ENCODE peak calls at places on chromosome 9, in four cellular contexts. J is HCT116, C is A549, M is sigmoid colon. E is an unnamed sample.

GRCh38 chr9:74795803-74796202 is 91.9 kb downstream of the TRPM6 start:
- DNase-seq in M (no peak), J (no peak), C (no peak), E (no peak)

GRCh38 chr9:135536166-135536565 is 9.8 kb upstream of the OBP2A start:
- DNase-seq in C (no peak), M (no peak), J (no peak), E (no peak)

GRCh38 chr9:121692606-121693505 is 41.4 kb downstream of the DAB2IP start:
- DNase-seq in J (peak), C (peak), M (no peak), E (no peak)

GRCh38 chr9:26077860-26078259 is 399.6 kb upstream of the TUSC1 start:
- DNase-seq in C (no peak), M (peak), J (no peak), E (no peak)

GRCh38 chr9:115395511-115396021 is 277.6 kb upstream of the TNC start:
- DNase-seq in C (no peak), J (no peak), M (no peak), E (no peak)

GRCh38 chr9:112527959-112528358 is 41.3 kb downstream of the KIAA1958 start:
- DNase-seq in J (no peak), M (no peak), C (no peak), E (no peak)

GRCh38 chr9:2567922-2568321 is 53.7 kb upstream of the VLDLR start:
- DNase-seq in J (no peak), M (no peak), C (peak), E (no peak)

GRCh38 chr9:696332-697090 is 145.0 kb upstream of the DMRT1 start:
- DNase-seq in J (no peak), C (peak), M (peak), E (no peak)

GRCh38 chr9:82447343-82447742 is 458.8 kb downstream of the SPATA31D1 start:
- DNase-seq in J (no peak), C (no peak), M (no peak), E (no peak)

GRCh38 chr9:36320457-36320856 is 62.2 kb upstream of the GNE start:
- DNase-seq in C (peak), M (no peak), J (no peak), E (no peak)

GRCh38 chr9:134252084-134252830 is 74.0 kb upstream of the RXRA start:
- DNase-seq in C (no peak), M (no peak), J (no peak), E (no peak)

GRCh38 chr9:89400398-89401116 is 82.3 kb downstream of the SECISBP2 start:
- DNase-seq in M (no peak), J (no peak), C (no peak), E (no peak)

GRCh38 chr9:27117489-27118135 is 8.6 kb downstream of the TEK start:
- DNase-seq in M (peak), C (peak), J (no peak), E (no peak)

GRCh38 chr9:109868722-109869121 is 88.7 kb downstream of the PALM2AKAP2 start:
- DNase-seq in J (no peak), C (no peak), M (no peak), E (no peak)

GRCh38 chr9:129939426-129939825 is 103.6 kb downstream of the FNBP1 start:
- DNase-seq in M (no peak), C (no peak), J (no peak), E (no peak)

GRCh38 chr9:120402741-120403542 is 177.0 kb downstream of the CDK5RAP2 start:
- DNase-seq in M (peak), J (peak), C (peak), E (peak)

GRCh38 chr9:89427621-89428221 is 70.2 kb downstream of the SEMA4D start:
- DNase-seq in M (no peak), C (no peak), J (no peak), E (no peak)

GRCh38 chr9:135230817-135231520 is 143.5 kb downstream of the OLFM1 start:
- DNase-seq in C (no peak), M (peak), J (no peak), E (no peak)

GRCh38 chr9:82367929-82368328 is 379.4 kb downstream of the SPATA31D1 start:
- DNase-seq in M (no peak), J (no peak), C (no peak), E (no peak)

GRCh38 chr9:74910036-74910435 is 22.3 kb upstream of the TRPM6 start:
- DNase-seq in C (no peak), M (no peak), J (no peak), E (no peak)

GRCh38 chr9:124477211-124478013 is 27.2 kb downstream of the ADGRD2 start:
- DNase-seq in M (no peak), C (peak), J (no peak), E (no peak)

GRCh38 chr9:71249729-71250317 is 128.4 kb upstream of the TRPM3 start:
- DNase-seq in C (peak), M (no peak), J (peak), E (peak)

GRCh38 chr9:20512106-20512505 is 110.2 kb downstream of the MLLT3 start:
- DNase-seq in M (no peak), C (peak), J (no peak), E (no peak)

GRCh38 chr9:123616707-123617106 is 260.7 kb downstream of the CRB2 start:
- DNase-seq in C (no peak), J (no peak), M (no peak), E (no peak)

GRCh38 chr9:20722221-20722620 is 38.2 kb downstream of the FOCAD start:
- DNase-seq in J (no peak), M (no peak), C (no peak), E (no peak)

GRCh38 chr9:109315889-109316640 is 4.8 kb downstream of the EPB41L4B start:
- DNase-seq in C (peak), J (peak), M (no peak), E (no peak)

GRCh38 chr9:126126807-126127206 is 199.8 kb upstream of the MVB12B start:
- DNase-seq in M (no peak), C (no peak), J (no peak), E (no peak)

GRCh38 chr9:136808075-136808780 is 480 bp downstream of the RABL6 start:
- DNase-seq in M (no peak), C (no peak), J (no peak), E (peak)

GRCh38 chr9:74887041-74887980 is at the start of gene TRPM6:
- DNase-seq in M (peak), C (peak), J (peak), E (peak)

GRCh38 chr9:18626046-18626698 is 152.2 kb downstream of the ADAMTSL1 start:
- DNase-seq in C (no peak), J (no peak), M (no peak), E (no peak)

GRCh38 chr9:136052991-136053756 is 41.9 kb downstream of the NACC2 start:
- DNase-seq in C (no peak), J (no peak), M (peak), E (no peak)

GRCh38 chr9:73951147-73951546 is 546.0 kb upstream of the RORB start:
- DNase-seq in C (no peak), J (no peak), M (no peak), E (no peak)

GRCh38 chr9:129102791-129103594 is 7.6 kb downstream of the CRAT start:
- DNase-seq in C (peak), M (no peak), J (peak), E (peak)

GRCh38 chr9:93826209-93826608 is 128.9 kb downstream of the BARX1 start:
- DNase-seq in J (no peak), M (no peak), C (peak), E (no peak)

GRCh38 chr9:37963936-37964739 is 60.2 kb upstream of the SLC25A51 start:
- DNase-seq in C (peak), J (no peak), M (no peak), E (no peak)
- TF ChIP-seq POLR2A in C (no peak), J (no peak), M (no peak), E (no peak)

DNA sequence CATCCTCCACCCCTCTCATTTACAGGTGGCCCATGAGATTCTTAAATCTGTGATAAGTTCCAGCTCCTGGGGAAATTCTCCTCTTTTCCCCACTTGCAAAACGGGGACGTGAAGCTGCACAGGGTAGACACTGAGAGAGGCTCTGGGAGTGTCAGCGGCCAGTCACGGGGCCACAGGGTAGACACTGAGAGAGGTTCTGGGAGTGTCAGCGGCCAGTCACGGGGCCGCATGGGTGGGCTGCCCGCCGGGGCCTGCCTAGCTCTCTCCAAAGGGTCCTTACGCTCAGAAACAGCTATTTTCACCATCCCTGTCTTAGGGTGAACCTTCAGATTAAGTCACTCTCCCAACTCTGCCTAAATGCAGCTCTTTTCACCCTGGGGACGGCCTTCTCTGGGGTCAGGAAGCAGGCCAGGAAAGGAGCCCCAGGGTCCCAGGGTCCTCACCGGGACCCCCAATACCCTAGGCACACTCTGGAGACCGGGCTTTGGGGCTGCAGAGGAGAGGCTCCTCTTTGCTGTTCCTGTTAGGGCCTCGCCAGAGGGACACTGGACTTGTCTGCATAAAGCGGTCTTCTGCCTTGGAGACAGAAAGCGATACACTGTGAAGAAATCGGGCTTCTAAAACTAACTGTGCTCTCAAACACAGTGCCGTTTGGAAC is 1.5 kb downstream of the FAM78A start:
- DNase-seq in M (no peak), J (no peak), C (no peak), E (peak)
- TF ChIP-seq POLR2A in M (no peak), J (no peak), C (no peak), E (peak)

GRCh38 chr9:4680178-4680535 is 788 bp downstream of the CDC37L1 start:
- DNase-seq in M (no peak), C (no peak), J (no peak), E (peak)

GRCh38 chr9:4679268-4680177 is at the start of gene CDC37L1:
- DNase-seq in M (peak), C (peak), J (peak), E (peak)

GRCh38 chr9:4677392-4677791 is 2.0 kb upstream of the CDC37L1 start:
- DNase-seq in C (no peak), J (no peak), M (no peak), E (no peak)

GRCh38 chr9:4680750-4681149 is 1.4 kb downstream of the CDC37L1 start:
- DNase-seq in C (no peak), J (no peak), M (no peak), E (peak)

GRCh38 chr9:4678679-4679267 is 596 bp upstream of the CDC37L1 start:
- DNase-seq in C (peak), J (no peak), M (no peak), E (peak)
- TF ChIP-seq POLR2A in C (no peak), J (no peak), M (no peak), E (no peak)

DNA sequence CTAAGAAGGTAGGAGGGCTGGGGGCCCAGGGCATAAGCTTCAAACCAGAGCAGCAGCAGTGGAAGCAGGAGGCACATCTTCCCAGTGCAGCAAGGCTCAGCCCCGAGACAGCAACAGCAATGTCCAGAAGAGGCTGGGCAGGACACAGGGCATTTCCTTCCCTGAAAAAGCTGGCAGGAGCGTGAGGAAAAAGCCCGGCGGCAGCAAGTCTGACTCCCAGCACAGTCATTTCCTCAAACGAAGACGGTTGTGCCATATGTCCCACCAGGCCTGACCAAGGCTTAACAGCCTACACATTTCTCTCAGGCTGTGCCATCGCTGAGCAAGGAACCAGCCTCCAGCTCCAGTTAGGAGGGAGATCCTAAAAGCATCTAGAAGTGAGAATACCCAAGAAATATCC is 74.5 kb downstream of the APTX start:
- DNase-seq in M (no peak), C (no peak), J (no peak), E (no peak)
- TF ChIP-seq POLR2A in M (no peak), C (no peak), J (no peak), E (no peak)

DNA sequence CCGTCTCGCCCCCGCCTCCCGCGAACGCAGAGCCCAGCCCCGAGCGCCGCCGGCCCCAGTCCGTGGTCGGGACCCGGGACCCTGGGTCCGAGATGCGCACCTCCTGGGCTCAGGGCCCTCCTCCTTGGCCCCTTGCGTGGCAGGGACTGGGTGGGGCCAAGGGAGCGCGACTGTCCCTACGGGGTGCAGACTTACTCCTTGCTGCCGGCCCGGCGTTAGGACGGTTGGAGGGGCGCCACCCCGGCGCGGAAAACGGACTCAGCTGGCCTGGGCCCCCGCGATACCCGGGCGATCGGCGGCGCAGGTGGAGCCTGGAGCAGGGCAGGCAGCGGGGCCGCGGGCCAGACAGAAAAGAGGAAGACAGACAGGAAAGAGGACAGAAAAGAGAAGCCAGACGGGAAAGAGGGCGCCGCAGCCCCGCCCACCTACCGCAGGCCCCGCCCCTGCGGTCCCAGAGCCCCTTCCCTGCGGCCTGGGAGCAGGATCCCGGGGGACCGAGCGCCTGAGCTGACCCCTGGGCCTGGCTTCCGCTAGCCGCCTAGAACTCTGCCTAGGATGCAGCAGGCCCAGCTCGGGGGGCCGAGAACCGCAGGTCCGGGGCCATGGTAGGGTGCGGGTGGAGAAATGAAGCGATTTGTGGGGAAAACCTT is at the start of gene GBGT1:
- DNase-seq in C (no peak), M (peak), J (no peak), E (peak)
- TF ChIP-seq POLR2A in C (no peak), M (no peak), J (no peak), E (peak)

DNA sequence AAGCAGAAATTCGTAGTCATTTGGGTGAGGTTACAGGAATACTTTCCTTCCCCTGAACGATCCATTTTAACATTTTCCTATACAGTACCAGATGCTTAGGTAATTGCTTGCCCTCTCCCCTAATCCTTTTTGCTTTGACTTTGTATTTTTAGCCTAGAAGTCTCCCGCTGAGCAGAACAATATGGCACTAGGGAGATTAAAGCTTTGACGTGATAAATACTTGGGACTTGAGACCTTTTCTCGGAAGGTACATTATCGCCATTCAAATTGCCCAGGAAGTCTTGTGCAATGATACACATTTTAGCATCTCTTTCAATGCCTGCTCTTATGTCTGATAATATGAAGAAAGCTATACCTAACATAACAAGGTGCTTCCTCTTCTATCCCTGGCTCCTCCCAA is 22.9 kb upstream of the SPATA31C2 start:
- DNase-seq in C (no peak), M (no peak), J (no peak), E (no peak)
- TF ChIP-seq POLR2A in C (no peak), M (no peak), J (no peak), E (no peak)

GRCh38 chr9:127869310-127870152 is 7.9 kb downstream of the AK1 start:
- DNase-seq in J (peak), M (peak), C (peak), E (peak)
- TF ChIP-seq POLR2A in J (no peak), M (no peak), C (no peak), E (no peak)

DNA sequence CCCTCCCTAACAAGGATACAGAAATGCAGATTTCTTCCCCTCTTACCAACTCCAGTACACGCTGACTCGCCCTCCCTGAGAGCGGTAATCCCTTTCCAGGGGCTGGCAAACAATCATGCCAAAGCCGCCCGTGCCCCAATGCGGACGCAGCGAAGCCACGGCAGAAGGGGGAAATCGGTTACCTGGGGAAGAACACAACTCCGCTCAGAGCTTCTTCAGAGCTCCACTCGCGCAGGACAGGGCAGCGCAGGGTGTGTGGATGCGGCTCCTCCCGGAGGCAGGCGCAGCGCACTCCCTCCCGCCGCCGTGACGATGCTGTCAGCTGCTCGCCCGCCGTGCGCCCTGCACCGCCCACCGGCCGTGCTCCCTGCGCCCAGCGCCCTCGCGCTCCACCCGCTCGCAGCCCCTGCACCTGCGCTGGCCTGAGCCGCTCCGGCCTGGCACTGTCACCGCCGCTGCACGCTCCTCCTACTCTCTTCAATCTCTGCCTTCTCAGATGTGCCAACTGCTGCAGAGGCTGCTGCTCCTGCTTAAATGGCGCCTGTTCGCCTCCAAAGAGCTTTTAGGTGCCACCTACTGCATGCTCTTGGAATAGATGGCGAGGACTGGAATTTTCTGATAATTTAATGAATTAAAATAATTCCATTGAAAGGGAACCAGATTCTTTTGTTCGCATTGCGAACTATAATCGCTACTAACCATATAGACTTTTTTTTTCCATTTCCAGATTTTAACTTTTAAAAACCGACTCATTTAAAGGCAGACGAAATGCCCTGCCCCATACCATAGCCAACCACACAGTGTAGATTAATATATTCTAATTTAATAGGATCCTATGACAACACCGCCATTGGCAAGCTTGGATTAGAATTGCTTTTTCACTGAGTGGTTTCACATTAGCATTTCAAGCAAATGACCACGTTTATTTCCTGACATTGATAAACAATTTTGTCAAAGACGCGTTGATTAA is at the start of gene DIRAS2:
- DNase-seq in C (peak), J (peak), M (no peak), E (no peak)
- TF ChIP-seq POLR2A in C (no peak), J (no peak), M (no peak), E (no peak)

E was measured in erythroblast.